ENCODE peak calls at places on chromosomes 6 and 20, in seven cellular contexts. E is right lobe of liver; U is upper lobe of left lung; J is prostate gland; A is stomach; O is neuronal stem cell; N is effector memory CD4-positive, alpha-beta T cell. X is an unnamed sample. For H3K4me1 and H3K27me3, the result is how much of the 10 kb centered on the place peaks cover.

GRCh38 chr20:23046431-23046830 is 3.0 kb downstream of the THBD start:
- DNase-seq in E (no peak), U (no peak), J (no peak), A (no peak), O (no peak), N (no peak), X (no peak)

GRCh38 chr20:61186771-61187170 is 65.3 kb upstream of the CDH4 start:
- DNase-seq in E (no peak), U (no peak), J (no peak), A (no peak), O (no peak), N (no peak), X (no peak)

GRCh38 chr6:90293319-90293937 is 3.2 kb downstream of the BACH2 start:
- DNase-seq in E (peak), U (no peak), J (no peak), A (no peak), O (no peak), N (no peak), X (no peak)

GRCh38 chr6:46357591-46357990 is 133.7 kb downstream of the RCAN2 start:
- DNase-seq in E (no peak), U (no peak), J (no peak), A (no peak), O (no peak), N (no peak), X (no peak)

GRCh38 chr6:43772571-43773049 is 2.6 kb downstream of the VEGFA start:
- DNase-seq in E (no peak), U (no peak), J (no peak), A (peak), O (peak), N (no peak), X (peak)

GRCh38 chr6:17478223-17478907 is 85.0 kb downstream of the CAP2 start:
- DNase-seq in E (no peak), U (no peak), J (no peak), A (no peak), O (no peak), N (no peak), X (no peak)

GRCh38 chr6:53999088-53999755 is 112.0 kb upstream of the MLIP start:
- DNase-seq in E (peak), U (no peak), J (no peak), A (no peak), O (no peak), N (no peak), X (no peak)

GRCh38 chr6:28212510-28213212 is 12.4 kb upstream of the ZSCAN9 start:
- DNase-seq in E (peak), U (peak), J (no peak), A (no peak), O (peak), N (no peak), X (peak)

GRCh38 chr6:42507901-42508300 is 55.9 kb upstream of the UBR2 start:
- DNase-seq in E (no peak), U (no peak), J (no peak), A (no peak), O (no peak), N (no peak), X (no peak)

GRCh38 chr20:46348972-46349741 is 40.9 kb upstream of the CDH22 start:
- DNase-seq in E (peak), U (peak), J (peak), A (peak), O (peak), N (peak), X (peak)

GRCh38 chr6:43963877-43964658 is 163.2 kb downstream of the MRPL14 start:
- DNase-seq in E (no peak), U (no peak), J (no peak), A (no peak), O (no peak), N (no peak), X (no peak)

GRCh38 chr6:164398647-164399046 is 910.8 kb downstream of the C6orf118 start:
- DNase-seq in E (no peak), U (no peak), J (no peak), A (no peak), O (no peak), N (no peak), X (no peak)

GRCh38 chr6:50236164-50236563 is 186.4 kb upstream of the DEFB112 start:
- DNase-seq in E (no peak), U (no peak), J (no peak), A (no peak), O (no peak), N (no peak), X (no peak)

GRCh38 chr6:158226655-158227512 is 58.7 kb downstream of the GTF2H5 start:
- DNase-seq in E (no peak), U (no peak), J (no peak), A (no peak), O (no peak), N (no peak), X (no peak)

GRCh38 chr6:34663371-34663770 is 33.2 kb downstream of the ILRUN start:
- DNase-seq in E (no peak), U (no peak), J (no peak), A (no peak), O (no peak), N (no peak), X (no peak)

GRCh38 chr6:16432075-16433032 is 194.0 kb downstream of the GMPR start:
- DNase-seq in E (no peak), U (no peak), J (no peak), A (peak), O (no peak), N (no peak), X (peak)

GRCh38 chr6:41894366-41895299 is 542 bp downstream of the USP49 start:
- DNase-seq in E (peak), U (no peak), J (no peak), A (peak), O (no peak), N (no peak), X (peak)

GRCh38 chr6:56459030-56459805 is 183.5 kb downstream of the DST start:
- DNase-seq in E (no peak), U (no peak), J (no peak), A (no peak), O (no peak), N (no peak), X (no peak)
- H3K4me3 ChIP-seq in E (no peak), U (no peak), J (no peak), A (no peak), O (no peak), N (no peak), X (no peak)

GRCh38 chr6:37188962-37189510 is 19.1 kb downstream of the PIM1 start:
- DNase-seq in E (no peak), U (no peak), J (no peak), A (no peak), O (no peak), N (no peak), X (no peak)
- H3K4me1 ChIP-seq in E (under half), U (under half), J (under half), A (under half), O (under half), N (under half), X (under half)

GRCh38 chr20:25253606-25254275 is 5.9 kb downstream of the PYGB start:
- DNase-seq in E (no peak), U (no peak), J (no peak), A (no peak), O (no peak), N (no peak), X (no peak)
- H3K27me3 ChIP-seq in E (under half), U (under half), J (under half), A (under half), O (under half), N (under half), X (under half)

GRCh38 chr6:30357678-30358339 is 12.9 kb downstream of the RPP21 start:
- DNase-seq in E (no peak), U (peak), J (peak), A (peak), O (peak), N (peak), X (peak)
- H3K4me3 ChIP-seq in E (no peak), U (peak), J (peak), A (peak), O (peak), N (peak), X (peak)

DNA sequence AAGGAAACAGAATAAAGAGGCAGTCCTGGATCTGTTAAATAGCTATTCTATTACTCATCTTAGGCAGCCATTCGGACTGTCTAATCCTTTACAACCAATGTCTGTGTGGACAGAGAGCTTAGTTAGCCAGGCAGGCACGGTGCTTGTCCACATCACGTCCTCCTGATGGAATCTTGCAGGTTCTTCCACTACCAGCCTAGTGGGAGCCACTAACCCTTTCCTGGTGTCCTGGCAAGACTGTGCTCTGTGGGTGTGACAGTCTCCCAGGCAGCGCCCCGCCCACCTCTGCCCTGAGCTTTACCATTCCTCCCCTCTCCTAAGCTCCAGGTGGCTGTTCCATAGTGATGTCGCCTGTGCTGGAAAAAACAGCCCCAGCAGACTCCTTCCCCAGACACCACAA is 78.3 kb upstream of the CLDN20 start:
- DNase-seq in E (no peak), U (no peak), J (no peak), A (peak), O (peak), N (no peak), X (no peak)
- H3K4me1 ChIP-seq in E (under half), U (under half), J (under half), A (under half), O (under half), N (under half), X (under half)